ENCODE peak calls at places on chromosomes 1 and 21, in eight cellular contexts. One of them, this sample, is unnamed. For H3K4me1 and H3K9me3, the result is how much of the 10 kb centered on the place peaks cover.

GRCh38 chr1:93845554-93846150 is 33.4 kb downstream of the DNTTIP2 start:
- DNase-seq in uterus: no peak
- DNase-seq in K562: no peak
- DNase-seq in adrenal gland: peak
- DNase-seq in effector memory CD4-positive, alpha-beta T cell: no peak
- DNase-seq in mesenchymal stem cell: peak
- DNase-seq in pancreas: peak
- DNase-seq in lower lobe of right lung: no peak
- DNase-seq in this sample: no peak

GRCh38 chr1:117142200-117142599 is 20.7 kb upstream of the TRIM45 start:
- DNase-seq in adrenal gland: no peak
- DNase-seq in uterus: no peak
- DNase-seq in pancreas: no peak
- DNase-seq in mesenchymal stem cell: no peak
- DNase-seq in lower lobe of right lung: no peak
- DNase-seq in K562: no peak
- DNase-seq in effector memory CD4-positive, alpha-beta T cell: no peak
- DNase-seq in this sample: no peak

GRCh38 chr21:45142469-45142868 is 68.1 kb downstream of the ADARB1 start:
- DNase-seq in mesenchymal stem cell: peak
- DNase-seq in adrenal gland: peak
- DNase-seq in pancreas: peak
- DNase-seq in lower lobe of right lung: no peak
- DNase-seq in effector memory CD4-positive, alpha-beta T cell: no peak
- DNase-seq in uterus: no peak
- DNase-seq in K562: no peak
- DNase-seq in this sample: peak

GRCh38 chr1:43366179-43366578 is 1.6 kb downstream of the ELOVL1 start:
- DNase-seq in pancreas: peak
- DNase-seq in lower lobe of right lung: peak
- DNase-seq in adrenal gland: no peak
- DNase-seq in uterus: no peak
- DNase-seq in K562: peak
- DNase-seq in effector memory CD4-positive, alpha-beta T cell: no peak
- DNase-seq in mesenchymal stem cell: no peak
- DNase-seq in this sample: no peak

GRCh38 chr21:44006017-44006624 is 6.0 kb upstream of the TRAPPC10 start:
- DNase-seq in uterus: peak
- DNase-seq in K562: no peak
- DNase-seq in pancreas: no peak
- DNase-seq in lower lobe of right lung: no peak
- DNase-seq in adrenal gland: no peak
- DNase-seq in mesenchymal stem cell: peak
- DNase-seq in effector memory CD4-positive, alpha-beta T cell: no peak
- DNase-seq in this sample: no peak

GRCh38 chr1:64309468-64309867 is 106.0 kb downstream of the UBE2U start:
- DNase-seq in effector memory CD4-positive, alpha-beta T cell: no peak
- DNase-seq in mesenchymal stem cell: no peak
- DNase-seq in lower lobe of right lung: no peak
- DNase-seq in adrenal gland: no peak
- DNase-seq in pancreas: no peak
- DNase-seq in uterus: no peak
- DNase-seq in K562: no peak
- DNase-seq in this sample: no peak

GRCh38 chr1:29983366-29983765 is 740.0 kb downstream of the MATN1 start:
- DNase-seq in lower lobe of right lung: no peak
- DNase-seq in effector memory CD4-positive, alpha-beta T cell: no peak
- DNase-seq in pancreas: no peak
- DNase-seq in adrenal gland: no peak
- DNase-seq in K562: no peak
- DNase-seq in uterus: no peak
- DNase-seq in mesenchymal stem cell: no peak
- DNase-seq in this sample: no peak

GRCh38 chr1:54481201-54481884 is 66.7 kb upstream of the ACOT11 start:
- DNase-seq in pancreas: no peak
- DNase-seq in mesenchymal stem cell: no peak
- DNase-seq in lower lobe of right lung: no peak
- DNase-seq in K562: no peak
- DNase-seq in adrenal gland: no peak
- DNase-seq in uterus: no peak
- DNase-seq in effector memory CD4-positive, alpha-beta T cell: no peak
- DNase-seq in this sample: peak

GRCh38 chr1:236575523-236575922 is 28.8 kb downstream of the HEATR1 start:
- DNase-seq in K562: no peak
- DNase-seq in adrenal gland: no peak
- DNase-seq in uterus: no peak
- DNase-seq in pancreas: no peak
- DNase-seq in lower lobe of right lung: no peak
- DNase-seq in effector memory CD4-positive, alpha-beta T cell: no peak
- DNase-seq in mesenchymal stem cell: peak
- DNase-seq in this sample: no peak

GRCh38 chr1:11967028-11967547 is 13.2 kb upstream of the MFN2 start:
- DNase-seq in lower lobe of right lung: no peak
- DNase-seq in adrenal gland: no peak
- DNase-seq in mesenchymal stem cell: peak
- DNase-seq in effector memory CD4-positive, alpha-beta T cell: no peak
- DNase-seq in uterus: peak
- DNase-seq in pancreas: peak
- DNase-seq in K562: peak
- DNase-seq in this sample: no peak

GRCh38 chr1:61299468-61299867 is 217.1 kb downstream of the NFIA start:
- DNase-seq in lower lobe of right lung: no peak
- DNase-seq in pancreas: no peak
- DNase-seq in uterus: no peak
- DNase-seq in adrenal gland: no peak
- DNase-seq in effector memory CD4-positive, alpha-beta T cell: no peak
- DNase-seq in mesenchymal stem cell: peak
- DNase-seq in K562: no peak
- DNase-seq in this sample: no peak

GRCh38 chr1:89719502-89720306 is 86.8 kb downstream of the LRRC8C start:
- DNase-seq in mesenchymal stem cell: peak
- DNase-seq in lower lobe of right lung: no peak
- DNase-seq in K562: no peak
- DNase-seq in effector memory CD4-positive, alpha-beta T cell: no peak
- DNase-seq in pancreas: no peak
- DNase-seq in uterus: no peak
- DNase-seq in adrenal gland: no peak
- DNase-seq in this sample: no peak

DNA sequence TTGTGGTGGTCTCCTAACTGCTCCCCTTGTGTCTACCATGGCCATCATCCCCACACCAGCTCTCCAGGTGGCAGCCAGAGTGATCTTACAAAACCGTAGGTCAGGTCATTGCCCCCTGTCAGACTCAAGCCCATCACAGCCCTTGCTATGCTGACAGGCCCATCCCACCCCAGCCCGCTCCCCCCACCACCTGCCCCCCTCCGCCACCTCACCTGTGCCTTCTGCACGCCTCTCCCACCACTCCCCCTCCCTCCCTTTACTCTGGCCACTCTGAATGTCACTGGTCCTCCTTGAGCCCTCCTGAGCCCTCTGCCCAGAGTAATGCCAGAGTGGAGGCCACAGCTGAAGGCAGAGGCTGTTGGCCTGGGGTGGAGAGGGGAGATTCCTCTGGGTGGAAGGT is 28.5 kb downstream of the TEX35 start:
- DNase-seq in K562: no peak
- DNase-seq in uterus: no peak
- DNase-seq in mesenchymal stem cell: no peak
- DNase-seq in effector memory CD4-positive, alpha-beta T cell: no peak
- DNase-seq in pancreas: no peak
- DNase-seq in lower lobe of right lung: no peak
- DNase-seq in adrenal gland: no peak
- DNase-seq in this sample: no peak
- H3K4me1 ChIP-seq in K562: under half
- H3K4me1 ChIP-seq in uterus: under half
- H3K4me1 ChIP-seq in mesenchymal stem cell: under half
- H3K4me1 ChIP-seq in effector memory CD4-positive, alpha-beta T cell: under half
- H3K4me1 ChIP-seq in pancreas: under half
- H3K4me1 ChIP-seq in lower lobe of right lung: under half
- H3K4me1 ChIP-seq in adrenal gland: under half
- H3K4me1 ChIP-seq in this sample: under half

GRCh38 chr21:9772348-9772672 is 749.1 kb upstream of the TPTE start:
- DNase-seq in pancreas: no peak
- DNase-seq in uterus: no peak
- DNase-seq in K562: no peak
- DNase-seq in effector memory CD4-positive, alpha-beta T cell: no peak
- DNase-seq in lower lobe of right lung: no peak
- DNase-seq in mesenchymal stem cell: no peak
- DNase-seq in adrenal gland: no peak
- DNase-seq in this sample: no peak

DNA sequence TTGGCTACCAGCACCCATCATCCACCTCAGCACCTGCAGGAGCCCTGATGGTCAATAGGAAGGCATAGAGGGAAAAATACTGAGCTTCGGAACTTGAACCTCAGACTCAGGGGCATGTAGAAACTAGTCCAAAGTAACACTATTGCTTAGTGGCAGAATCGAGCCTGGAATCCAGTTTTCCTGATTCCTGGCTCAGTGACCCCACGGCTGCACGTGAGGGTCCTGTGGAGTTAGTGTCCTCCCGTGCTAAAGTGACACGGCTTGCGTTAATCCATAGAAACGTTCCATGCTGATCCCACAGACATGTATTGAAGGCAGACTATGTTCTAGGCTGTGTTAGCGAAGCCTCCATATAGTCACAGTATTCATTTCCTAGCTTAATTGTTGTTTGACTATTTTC is 747.0 kb upstream of the TPTE start:
- DNase-seq in K562: no peak
- DNase-seq in adrenal gland: no peak
- DNase-seq in effector memory CD4-positive, alpha-beta T cell: no peak
- DNase-seq in lower lobe of right lung: no peak
- DNase-seq in pancreas: no peak
- DNase-seq in mesenchymal stem cell: no peak
- DNase-seq in uterus: no peak
- DNase-seq in this sample: no peak
- H3K9me3 ChIP-seq in K562: under half
- H3K9me3 ChIP-seq in adrenal gland: under half
- H3K9me3 ChIP-seq in effector memory CD4-positive, alpha-beta T cell: under half
- H3K9me3 ChIP-seq in lower lobe of right lung: under half
- H3K9me3 ChIP-seq in pancreas: under half
- H3K9me3 ChIP-seq in mesenchymal stem cell: under half
- H3K9me3 ChIP-seq in uterus: under half
- H3K9me3 ChIP-seq in this sample: under half

GRCh38 chr1:145846191-145846590 is 761 bp downstream of the NUDT17 start:
- DNase-seq in pancreas: no peak
- DNase-seq in lower lobe of right lung: no peak
- DNase-seq in uterus: no peak
- DNase-seq in mesenchymal stem cell: peak
- DNase-seq in adrenal gland: no peak
- DNase-seq in K562: peak
- DNase-seq in effector memory CD4-positive, alpha-beta T cell: no peak
- DNase-seq in this sample: no peak
- H3K27ac ChIP-seq in pancreas: no peak
- H3K27ac ChIP-seq in lower lobe of right lung: peak
- H3K27ac ChIP-seq in uterus: peak
- H3K27ac ChIP-seq in mesenchymal stem cell: peak
- H3K27ac ChIP-seq in adrenal gland: no peak
- H3K27ac ChIP-seq in K562: peak
- H3K27ac ChIP-seq in effector memory CD4-positive, alpha-beta T cell: peak
- H3K27ac ChIP-seq in this sample: peak

GRCh38 chr1:31012210-31012924 is 53.1 kb downstream of the PUM1 start:
- DNase-seq in mesenchymal stem cell: no peak
- DNase-seq in uterus: no peak
- DNase-seq in effector memory CD4-positive, alpha-beta T cell: no peak
- DNase-seq in adrenal gland: no peak
- DNase-seq in K562: no peak
- DNase-seq in pancreas: no peak
- DNase-seq in lower lobe of right lung: no peak
- DNase-seq in this sample: no peak
- H3K4me1 ChIP-seq in mesenchymal stem cell: under half
- H3K4me1 ChIP-seq in uterus: under half
- H3K4me1 ChIP-seq in effector memory CD4-positive, alpha-beta T cell: under half
- H3K4me1 ChIP-seq in adrenal gland: under half
- H3K4me1 ChIP-seq in K562: under half
- H3K4me1 ChIP-seq in pancreas: under half
- H3K4me1 ChIP-seq in lower lobe of right lung: half or more
- H3K4me1 ChIP-seq in this sample: under half

This sample was measured in right cardiac atrium.